ENCODE peak calls at places on chromosome 17, in nine cellular contexts. G is adrenal gland, P is heart left ventricle, X is HepG2, Q is body of pancreas, W is HCT116, U is tibial nerve, C is breast epithelium, Z is testis. A is an unnamed sample.

GRCh38 chr17:17780941-17781590 is 55.7 kb downstream of the SREBF1 start:
- DNase-seq in G (peak), P (no peak), X (no peak), Q (peak), W (no peak), U (no peak), C (peak), Z (peak), A (no peak)

GRCh38 chr17:1769826-1770477 is 8.1 kb downstream of the SERPINF1 start:
- DNase-seq in G (no peak), P (no peak), X (peak), Q (peak), W (no peak), U (no peak), C (peak), Z (no peak), A (peak)

GRCh38 chr17:17819561-17819995 is 17.2 kb downstream of the SREBF1 start:
- DNase-seq in G (peak), P (peak), X (peak), Q (peak), W (no peak), U (peak), C (peak), Z (peak), A (peak)

GRCh38 chr17:3762922-3763776 is 37.8 kb downstream of the ITGAE start:
- DNase-seq in G (no peak), P (no peak), X (no peak), Q (no peak), W (no peak), U (no peak), C (no peak), Z (no peak), A (no peak)

GRCh38 chr17:50657054-50657453 is 22.4 kb downstream of the ABCC3 start:
- DNase-seq in G (no peak), P (no peak), X (no peak), Q (no peak), W (no peak), U (no peak), C (no peak), Z (no peak), A (no peak)

GRCh38 chr17:28550858-28551257 is 1.6 kb downstream of the UNC119 start:
- DNase-seq in G (no peak), P (no peak), X (no peak), Q (no peak), W (no peak), U (no peak), C (no peak), Z (no peak), A (no peak)

GRCh38 chr17:28072935-28073533 is 30.6 kb downstream of the NLK start:
- DNase-seq in G (no peak), P (no peak), X (no peak), Q (no peak), W (no peak), U (no peak), C (no peak), Z (no peak), A (no peak)

GRCh38 chr17:61325382-61326073 is 74.1 kb upstream of the TBX2 start:
- DNase-seq in G (no peak), P (no peak), X (no peak), Q (no peak), W (no peak), U (no peak), C (no peak), Z (no peak), A (no peak)

GRCh38 chr17:28327031-28327607 is 8.1 kb downstream of the TMEM97 start:
- DNase-seq in G (no peak), P (no peak), X (no peak), Q (no peak), W (no peak), U (no peak), C (no peak), Z (peak), A (peak)

GRCh38 chr17:57507828-57508227 is 237.3 kb downstream of the CCDC182 start:
- DNase-seq in G (no peak), P (no peak), X (no peak), Q (no peak), W (no peak), U (no peak), C (no peak), Z (no peak), A (no peak)

GRCh38 chr17:60416368-60416925 is 5.8 kb upstream of the CHCT1 start:
- DNase-seq in G (no peak), P (no peak), X (no peak), Q (no peak), W (no peak), U (no peak), C (no peak), Z (no peak), A (no peak)

GRCh38 chr17:69928586-69928985 is 146.4 kb upstream of the KCNJ16 start:
- DNase-seq in G (no peak), P (no peak), X (no peak), Q (peak), W (no peak), U (no peak), C (peak), Z (no peak), A (no peak)

GRCh38 chr17:49577978-49578893 is 2.6 kb downstream of the NXPH3 start:
- DNase-seq in G (no peak), P (no peak), X (no peak), Q (no peak), W (no peak), U (no peak), C (no peak), Z (no peak), A (no peak)

GRCh38 chr17:38419508-38419981 is 8.7 kb upstream of the ARHGAP23 start:
- DNase-seq in G (no peak), P (no peak), X (no peak), Q (no peak), W (no peak), U (no peak), C (no peak), Z (no peak), A (no peak)

GRCh38 chr17:64348666-64349065 is 42.0 kb downstream of the PECAM1 start:
- DNase-seq in G (no peak), P (no peak), X (no peak), Q (no peak), W (no peak), U (no peak), C (no peak), Z (no peak), A (peak)

GRCh38 chr17:1511290-1511689 is 5.1 kb downstream of the INPP5K start:
- DNase-seq in G (no peak), P (peak), X (no peak), Q (no peak), W (no peak), U (no peak), C (no peak), Z (peak), A (no peak)

GRCh38 chr17:44787271-44787940 is 28.6 kb downstream of the ADAM11 start:
- DNase-seq in G (no peak), P (no peak), X (no peak), Q (no peak), W (no peak), U (no peak), C (no peak), Z (no peak), A (no peak)

GRCh38 chr17:72587773-72588511 is 467.1 kb downstream of the SOX9 start:
- DNase-seq in G (no peak), P (no peak), X (peak), Q (peak), W (no peak), U (no peak), C (no peak), Z (no peak), A (no peak)

GRCh38 chr17:47651704-47652103 is 2.0 kb downstream of the KPNB1 start:
- DNase-seq in G (no peak), P (no peak), X (no peak), Q (no peak), W (no peak), U (no peak), C (no peak), Z (no peak), A (no peak)

GRCh38 chr17:48756816-48757215 is 28.3 kb upstream of the HOXB13 start:
- DNase-seq in G (no peak), P (no peak), X (no peak), Q (no peak), W (no peak), U (no peak), C (peak), Z (no peak), A (no peak)

GRCh38 chr17:16477255-16477654 is 14.7 kb downstream of the LRRC75A start:
- DNase-seq in G (peak), P (peak), X (peak), Q (peak), W (peak), U (peak), C (no peak), Z (peak), A (peak)

GRCh38 chr17:54891176-54891821 is 9.4 kb upstream of the TOM1L1 start:
- DNase-seq in G (peak), P (no peak), X (peak), Q (peak), W (peak), U (no peak), C (no peak), Z (no peak), A (no peak)
- TF ChIP-seq POLR2A in G (no peak), P (no peak), X (no peak), Q (no peak), W (no peak), U (no peak), C (no peak), Z (no peak), A (no peak)

GRCh38 chr17:15265131-15265530 is at the start of gene PMP22:
- DNase-seq in G (no peak), P (peak), X (no peak), Q (peak), W (no peak), U (peak), C (no peak), Z (peak), A (no peak)
- TF ChIP-seq CTCF in G (no peak), P (no peak), X (no peak), Q (no peak), W (no peak), U (no peak), C (no peak), Z (no peak), A (no peak)

GRCh38 chr17:8151641-8152111 is 528 bp downstream of the PER1 start:
- DNase-seq in G (peak), P (peak), X (no peak), Q (peak), W (no peak), U (peak), C (peak), Z (peak), A (peak)
- TF ChIP-seq POLR2A in G (no peak), P (no peak), X (no peak), Q (peak), W (no peak), U (no peak), C (peak), Z (peak), A (no peak)

DNA sequence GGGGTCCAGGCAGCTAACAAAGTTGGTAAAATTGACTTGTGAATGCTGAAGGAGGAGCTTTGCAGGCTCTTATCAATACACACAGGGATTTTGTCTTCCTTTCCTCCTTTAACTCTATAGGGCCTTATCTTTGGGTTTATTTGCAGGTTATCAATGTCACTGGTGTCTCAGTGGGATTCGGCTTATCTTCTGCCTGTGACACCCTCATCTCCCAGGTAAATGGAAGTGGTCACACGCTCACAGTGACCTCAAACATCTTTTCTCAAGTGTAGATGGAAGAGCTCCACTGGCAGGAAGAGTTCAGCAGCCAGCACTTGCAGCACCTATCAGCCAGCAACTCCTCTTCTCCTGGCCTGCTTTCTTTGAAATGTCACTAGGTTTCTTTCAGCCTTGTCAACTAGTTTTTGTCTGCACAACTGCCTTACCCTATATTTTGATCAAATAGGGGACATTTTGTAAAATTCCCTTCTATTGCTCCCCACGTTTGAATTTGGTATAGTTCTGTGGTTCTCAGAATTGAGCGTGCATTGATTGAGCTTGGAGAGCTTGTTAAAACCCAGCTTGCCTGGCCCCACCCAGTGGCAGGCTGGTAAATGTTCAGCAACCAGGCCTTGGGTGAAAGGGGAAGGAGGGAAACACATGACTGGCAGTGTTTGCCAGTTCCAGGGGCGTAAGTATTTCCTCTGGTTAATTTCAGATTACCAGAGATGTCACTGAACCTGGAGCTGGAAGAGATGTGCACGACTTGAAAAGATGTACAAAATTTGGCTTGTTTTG is 12.8 kb downstream of the SLC47A1 start:
- DNase-seq in G (no peak), P (peak), X (no peak), Q (peak), W (no peak), U (no peak), C (no peak), Z (peak), A (peak)
- TF ChIP-seq CTCF in G (no peak), P (peak), X (peak), Q (peak), W (no peak), U (peak), C (no peak), Z (no peak), A (no peak)

GRCh38 chr17:77354721-77355455 is 214.1 kb downstream of the SEC14L1 start:
- DNase-seq in G (peak), P (peak), X (peak), Q (peak), W (no peak), U (no peak), C (no peak), Z (peak), A (peak)

GRCh38 chr17:77356109-77356689 is 215.4 kb downstream of the SEC14L1 start:
- DNase-seq in G (peak), P (peak), X (no peak), Q (no peak), W (peak), U (no peak), C (no peak), Z (peak), A (peak)

GRCh38 chr17:77354420-77354720 is 213.6 kb downstream of the SEC14L1 start:
- DNase-seq in G (no peak), P (no peak), X (no peak), Q (no peak), W (no peak), U (no peak), C (no peak), Z (no peak), A (no peak)

GRCh38 chr17:77358801-77359716 is 218.3 kb downstream of the SEC14L1 start:
- DNase-seq in G (peak), P (peak), X (no peak), Q (no peak), W (no peak), U (no peak), C (no peak), Z (peak), A (peak)

GRCh38 chr17:77356690-77357201 is 216.0 kb downstream of the SEC14L1 start:
- DNase-seq in G (peak), P (peak), X (no peak), Q (no peak), W (no peak), U (no peak), C (no peak), Z (peak), A (peak)
- TF ChIP-seq POLR2A in G (no peak), P (no peak), X (no peak), Q (no peak), W (no peak), U (no peak), C (no peak), Z (no peak), A (no peak)

GRCh38 chr17:7589204-7589868 is 558 bp downstream of the SOX15 start:
- DNase-seq in G (peak), P (peak), X (no peak), Q (peak), W (no peak), U (peak), C (peak), Z (peak), A (peak)

GRCh38 chr17:7587831-7588230 is 2.1 kb downstream of the SOX15 start:
- DNase-seq in G (no peak), P (no peak), X (no peak), Q (no peak), W (no peak), U (no peak), C (no peak), Z (no peak), A (no peak)

GRCh38 chr17:7588553-7589203 is 1.2 kb downstream of the SOX15 start:
- DNase-seq in G (no peak), P (no peak), X (no peak), Q (no peak), W (no peak), U (no peak), C (no peak), Z (no peak), A (no peak)

GRCh38 chr17:7587420-7587786 is 2.5 kb downstream of the SOX15 start:
- DNase-seq in G (no peak), P (no peak), X (no peak), Q (no peak), W (no peak), U (no peak), C (no peak), Z (no peak), A (no peak)

DNA sequence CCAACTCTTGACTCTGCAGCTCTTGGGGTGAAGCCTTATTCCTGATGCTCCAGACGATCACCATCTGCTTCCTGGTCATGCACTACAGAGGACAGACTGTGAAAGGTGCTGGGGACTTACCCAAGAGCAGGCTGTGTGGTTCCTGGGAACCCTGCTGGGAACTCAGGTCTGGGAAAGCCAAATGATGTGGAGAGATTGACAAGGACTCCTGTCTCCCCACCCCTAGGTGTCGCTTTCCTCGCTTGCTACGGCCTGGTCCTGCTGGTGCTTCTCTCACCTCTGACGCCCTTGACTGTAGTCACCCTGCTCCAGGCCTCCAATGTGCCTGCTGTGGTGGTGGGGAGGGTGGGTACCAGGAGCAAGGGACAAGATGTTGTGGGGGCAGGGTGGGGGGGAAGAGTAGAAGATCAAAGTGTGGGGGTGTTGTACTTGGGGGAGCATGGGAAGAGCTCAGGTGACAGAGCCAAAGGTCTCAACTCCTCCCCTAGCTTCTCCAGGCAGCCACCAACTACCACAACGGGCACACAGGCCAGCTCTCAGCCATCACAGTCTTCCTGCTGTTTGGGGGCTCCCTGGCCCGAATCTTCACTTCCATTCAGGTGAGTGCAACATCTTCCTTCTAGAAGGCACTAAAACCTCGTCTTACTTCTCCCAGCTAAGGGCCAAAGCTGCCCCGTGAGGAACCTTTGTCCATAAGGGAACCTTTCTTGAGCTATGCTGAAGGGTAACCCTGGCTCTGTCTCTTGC is 3.0 kb downstream of the SOX15 start:
- DNase-seq in G (no peak), P (no peak), X (peak), Q (peak), W (peak), U (no peak), C (no peak), Z (no peak), A (no peak)
- TF ChIP-seq CTCF in G (no peak), P (peak), X (peak), Q (peak), W (peak), U (no peak), C (peak), Z (no peak), A (no peak)

GRCh38 chr17:39777534-39778365 is 40.0 kb downstream of the GRB7 start:
- DNase-seq in G (no peak), P (no peak), X (no peak), Q (no peak), W (no peak), U (no peak), C (no peak), Z (no peak), A (no peak)
- TF ChIP-seq POLR2A in G (no peak), P (no peak), X (no peak), Q (no peak), W (no peak), U (no peak), C (no peak), Z (no peak), A (no peak)

GRCh38 chr17:68738044-68738443 is 136.9 kb upstream of the FAM20A start:
- DNase-seq in G (no peak), P (no peak), X (no peak), Q (no peak), W (no peak), U (no peak), C (no peak), Z (peak), A (no peak)

GRCh38 chr17:68734911-68735310 is 133.7 kb upstream of the FAM20A start:
- DNase-seq in G (no peak), P (no peak), X (no peak), Q (no peak), W (no peak), U (no peak), C (no peak), Z (no peak), A (no peak)

DNA sequence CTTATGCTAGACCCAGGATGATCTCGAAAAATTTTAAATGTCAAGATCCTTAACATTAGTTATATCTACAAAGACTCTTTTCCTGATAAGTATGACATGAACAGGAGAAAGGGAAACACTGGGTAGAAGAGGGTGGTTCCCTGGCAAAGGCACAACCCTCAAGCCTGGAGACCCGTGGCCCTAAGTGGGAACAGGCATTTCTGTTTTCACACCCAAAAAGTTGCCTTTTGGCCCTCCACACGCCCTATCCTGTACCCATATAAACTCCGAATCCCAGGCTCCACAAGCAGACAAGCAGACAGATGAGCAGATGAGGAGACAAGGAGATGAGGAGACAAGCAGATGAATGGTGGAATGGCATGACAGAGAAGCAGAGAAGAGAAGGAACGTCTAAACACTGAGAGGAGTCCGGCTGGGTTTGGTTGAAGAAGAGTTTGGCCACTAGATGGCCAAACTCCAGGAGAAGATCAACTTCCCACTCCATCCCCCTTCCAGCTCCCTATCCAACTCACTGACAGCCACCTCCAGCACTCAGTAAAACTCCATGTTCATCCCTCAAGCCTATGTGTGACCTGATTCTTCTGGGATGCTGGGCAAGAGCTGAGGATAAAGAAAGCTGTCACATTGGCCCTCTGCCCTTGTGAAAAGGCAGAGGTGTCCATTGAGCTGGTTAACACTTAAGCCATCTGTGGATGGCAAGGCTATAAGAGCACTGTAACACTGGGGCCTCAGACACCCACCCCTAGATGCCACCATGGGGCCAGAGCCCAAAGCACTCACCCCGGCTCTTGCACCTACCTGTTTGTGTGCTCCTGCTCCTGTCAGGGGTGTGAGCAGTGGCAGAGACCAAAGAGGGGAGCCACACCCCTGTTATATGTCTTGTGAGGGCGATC is 139.6 kb upstream of the FAM20A start:
- DNase-seq in G (no peak), P (no peak), X (no peak), Q (no peak), W (no peak), U (no peak), C (no peak), Z (no peak), A (no peak)
- TF ChIP-seq CTCF in G (no peak), P (no peak), X (peak), Q (no peak), W (peak), U (no peak), C (no peak), Z (no peak), A (no peak)

A was measured in lower leg skin.